ENCODE peak calls at places on chromosomes 12 and 14, in five cellular contexts. G, Q, E, B and A are unnamed samples.

GRCh38 chr14:72549026-72549425 is 344.9 kb downstream of the DPF3 start:
- DNase-seq in E (no peak), Q (peak), B (no peak), G (no peak), A (peak)

GRCh38 chr12:119594772-119595445 is 1.3 kb downstream of the TMEM233 start:
- DNase-seq in Q (no peak), G (no peak), E (no peak), B (no peak), A (no peak)

GRCh38 chr12:58105225-58106119 is 164.1 kb downstream of the ATP23 start:
- DNase-seq in G (no peak), E (no peak), B (peak), Q (peak), A (peak)

GRCh38 chr14:68561531-68562007 is 231.3 kb downstream of the ZFP36L1 start:
- DNase-seq in B (no peak), E (peak), G (no peak), Q (no peak), A (no peak)

GRCh38 chr12:3036901-3037600 is 40.1 kb upstream of the TSPAN9 start:
- DNase-seq in E (no peak), B (no peak), G (no peak), Q (no peak), A (no peak)

GRCh38 chr14:69483765-69484443 is 624 bp upstream of the PLEKHD1 start:
- DNase-seq in B (no peak), E (no peak), Q (peak), G (no peak), A (peak)

GRCh38 chr14:74278080-74278479 is 24.7 kb downstream of the ABCD4 start:
- DNase-seq in B (no peak), G (no peak), Q (no peak), E (no peak), A (no peak)

GRCh38 chr14:102075155-102075554 is 11.7 kb downstream of the HSP90AA1 start:
- DNase-seq in Q (no peak), G (no peak), B (no peak), E (no peak), A (no peak)

GRCh38 chr14:99753225-99754140 is 39.7 kb upstream of the EML1 start:
- DNase-seq in B (no peak), Q (no peak), G (no peak), E (no peak), A (no peak)

GRCh38 chr12:124754949-124755800 is 108.5 kb downstream of the SCARB1 start:
- DNase-seq in B (no peak), G (peak), E (peak), Q (no peak), A (no peak)

GRCh38 chr14:102049258-102050025 is 37.4 kb downstream of the HSP90AA1 start:
- DNase-seq in E (no peak), G (no peak), Q (no peak), B (no peak), A (no peak)

GRCh38 chr12:25477217-25477616 is 75.9 kb downstream of the LMNTD1 start:
- DNase-seq in Q (no peak), G (no peak), B (no peak), E (no peak), A (no peak)

GRCh38 chr12:25482637-25483036 is 70.4 kb downstream of the LMNTD1 start:
- DNase-seq in Q (no peak), E (no peak), G (no peak), B (no peak), A (no peak)

DNA sequence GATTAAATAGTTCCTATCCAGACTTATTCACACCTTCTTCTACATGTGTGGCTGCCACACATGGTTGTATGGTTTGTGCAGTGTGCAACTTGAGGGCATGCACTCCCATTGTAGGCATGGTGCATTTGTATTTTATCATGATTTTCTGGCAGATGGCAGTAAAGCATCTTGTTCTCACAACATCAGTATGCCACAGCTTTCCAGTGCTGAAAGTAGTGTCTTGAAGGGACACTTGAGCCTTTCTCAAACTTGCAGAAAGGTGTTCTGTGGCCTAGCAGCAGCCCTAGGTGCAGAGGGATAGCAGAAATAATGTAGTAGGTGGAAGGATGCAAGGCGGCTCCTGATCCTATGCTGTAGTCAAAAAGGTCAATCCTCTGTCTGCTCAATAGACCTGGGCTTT is 72.9 kb downstream of the LMNTD1 start:
- DNase-seq in Q (no peak), G (no peak), E (no peak), B (no peak), A (no peak)
- TF ChIP-seq CTCF in Q (no peak), G (no peak), E (no peak), B (no peak), A (no peak)

GRCh38 chr12:103748002-103748401 is 93.0 kb downstream of the NT5DC3 start:
- DNase-seq in G (no peak), Q (peak), B (peak), E (no peak), A (peak)

GRCh38 chr12:103751600-103751999 is 89.4 kb downstream of the NT5DC3 start:
- DNase-seq in B (no peak), G (no peak), E (no peak), Q (no peak), A (no peak)

GRCh38 chr12:103748875-103749274 is 92.2 kb downstream of the NT5DC3 start:
- DNase-seq in G (no peak), Q (no peak), E (no peak), B (no peak), A (no peak)

GRCh38 chr12:103755425-103755824 is 85.6 kb downstream of the NT5DC3 start:
- DNase-seq in E (no peak), B (no peak), Q (no peak), G (no peak), A (no peak)

DNA sequence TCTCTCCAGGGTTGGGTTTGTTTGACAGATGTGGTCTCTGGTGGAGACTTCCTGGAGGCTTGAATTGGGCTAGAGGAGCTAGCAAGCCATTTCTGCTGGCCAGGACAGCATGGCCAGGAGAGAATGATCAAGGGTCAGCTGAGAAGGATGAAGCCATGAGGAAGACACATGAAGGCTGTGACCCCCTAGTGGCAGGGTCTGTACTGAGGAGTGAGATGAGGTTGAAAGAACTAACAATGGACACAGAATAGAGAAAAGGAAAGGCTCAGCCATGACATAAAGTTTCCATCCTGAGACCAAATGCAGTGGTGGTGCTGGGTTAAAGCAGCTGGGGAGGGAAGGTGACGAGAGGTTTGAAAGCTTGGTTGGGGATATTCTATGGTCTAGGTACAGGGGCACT is 89.9 kb downstream of the NT5DC3 start:
- DNase-seq in B (no peak), E (no peak), G (no peak), Q (no peak), A (no peak)
- TF ChIP-seq CTCF in B (no peak), E (no peak), G (no peak), Q (peak), A (peak)

GRCh38 chr14:45048385-45048784 is 35.5 kb upstream of the PRPF39 start:
- DNase-seq in Q (no peak), G (no peak), E (no peak), B (no peak), A (no peak)

GRCh38 chr14:45057349-45057748 is 26.6 kb upstream of the PRPF39 start:
- DNase-seq in G (no peak), B (no peak), E (no peak), Q (no peak), A (no peak)

GRCh38 chr14:45051180-45051579 is 32.7 kb upstream of the PRPF39 start:
- DNase-seq in G (no peak), B (no peak), Q (no peak), E (no peak), A (no peak)

DNA sequence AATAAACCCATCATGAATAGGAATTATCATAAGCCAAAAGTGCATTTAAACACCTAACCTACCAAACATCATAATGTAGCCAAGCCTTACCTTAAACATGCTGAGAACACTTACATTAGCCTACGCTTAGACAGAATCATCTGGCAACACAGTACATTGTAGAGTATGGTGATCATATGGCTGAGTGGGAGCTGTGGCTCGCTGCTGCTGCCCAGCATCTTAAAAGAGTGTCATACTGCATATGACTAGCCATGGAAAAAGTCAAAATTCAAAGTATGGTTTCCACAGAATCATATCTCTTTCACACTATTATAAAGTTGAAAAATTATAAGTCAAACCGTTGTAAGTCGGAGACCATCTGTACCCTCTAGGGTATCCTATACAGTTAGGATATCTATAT is 32.0 kb upstream of the PRPF39 start:
- DNase-seq in E (no peak), G (no peak), B (no peak), Q (no peak), A (no peak)
- TF ChIP-seq CTCF in E (no peak), G (no peak), B (no peak), Q (no peak), A (no peak)

GRCh38 chr12:111642681-111643427 is 42.9 kb downstream of the BRAP start:
- DNase-seq in G (no peak), Q (no peak), B (no peak), E (no peak), A (no peak)
- TF ChIP-seq CTCF in G (no peak), Q (no peak), B (no peak), E (no peak), A (no peak)

DNA sequence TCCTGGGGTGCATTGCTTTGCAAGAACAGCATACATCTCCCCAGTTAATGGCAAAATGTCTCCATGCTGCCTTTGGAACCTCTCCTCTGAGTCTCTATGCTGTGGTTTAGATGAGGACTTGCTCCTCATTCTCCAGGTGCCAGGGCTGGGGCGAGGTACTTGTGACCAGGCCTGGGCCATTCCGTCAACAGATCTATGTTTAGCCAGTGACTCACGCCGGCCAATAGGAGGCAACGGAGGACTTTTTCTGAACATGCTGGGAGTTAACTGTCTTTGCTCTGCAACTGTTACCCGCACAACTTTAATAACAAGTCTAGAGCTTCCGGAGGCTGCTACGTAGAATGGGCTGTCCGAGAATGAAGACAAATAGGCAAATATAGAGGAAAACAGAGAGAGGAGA is 214.2 kb downstream of the GLT1D1 start:
- DNase-seq in G (no peak), B (no peak), E (no peak), Q (no peak), A (no peak)
- TF ChIP-seq CTCF in G (no peak), B (no peak), E (no peak), Q (no peak), A (peak)

GRCh38 chr14:22607291-22607690 is 9.2 kb downstream of the ABHD4 start:
- DNase-seq in G (no peak), Q (no peak), E (no peak), B (no peak), A (no peak)

GRCh38 chr14:22610931-22611330 is 12.8 kb downstream of the ABHD4 start:
- DNase-seq in B (no peak), Q (no peak), G (no peak), E (no peak), A (no peak)

GRCh38 chr14:22614240-22614799 is 16.2 kb downstream of the ABHD4 start:
- DNase-seq in Q (peak), E (no peak), B (peak), G (no peak), A (peak)

GRCh38 chr14:22613736-22614239 is 15.7 kb downstream of the ABHD4 start:
- DNase-seq in Q (no peak), B (no peak), E (no peak), G (no peak), A (no peak)

GRCh38 chr14:22613091-22613695 is 15.1 kb downstream of the ABHD4 start:
- DNase-seq in Q (no peak), E (no peak), G (no peak), B (no peak), A (no peak)
- TF ChIP-seq CTCF in Q (peak), E (no peak), G (no peak), B (peak), A (peak)

DNA sequence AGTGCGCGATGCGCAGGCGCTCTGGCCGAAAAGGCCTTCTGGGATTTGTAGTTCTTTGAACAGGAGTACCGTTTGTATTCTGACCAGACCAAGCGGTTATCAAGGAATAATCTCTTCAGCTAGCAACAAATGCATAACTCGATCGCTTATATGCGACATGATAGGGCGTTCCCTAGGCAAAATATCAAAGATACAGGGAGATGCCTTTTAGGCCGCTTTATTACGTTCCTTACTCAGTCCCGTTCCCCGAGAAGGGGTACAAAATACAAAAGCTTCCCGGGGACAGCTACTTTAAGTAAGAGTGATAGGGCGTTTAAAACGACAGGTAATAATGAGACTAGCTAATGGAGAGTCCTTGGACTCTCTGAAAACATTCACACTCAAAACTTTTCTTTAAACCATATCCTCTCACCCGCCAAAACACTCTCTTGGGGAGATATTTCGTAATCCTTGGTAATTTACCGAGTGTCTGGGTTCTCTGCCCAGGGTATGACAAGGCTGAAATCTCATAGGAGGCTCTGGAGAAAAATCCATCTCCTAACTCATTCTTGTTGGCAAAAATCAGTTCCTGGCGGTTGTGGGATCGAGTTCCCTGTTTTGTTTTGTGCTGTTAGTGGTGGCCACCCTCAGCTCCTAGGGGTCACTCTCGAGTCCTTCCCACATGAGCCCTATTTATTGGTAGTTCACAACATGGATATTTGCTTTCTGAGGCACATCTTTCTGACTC is 412 bp upstream of the SNW1 start:
- DNase-seq in B (peak), G (no peak), E (no peak), Q (peak), A (peak)
- TF ChIP-seq CTCF in B (peak), G (no peak), E (no peak), Q (no peak), A (peak)

DNA sequence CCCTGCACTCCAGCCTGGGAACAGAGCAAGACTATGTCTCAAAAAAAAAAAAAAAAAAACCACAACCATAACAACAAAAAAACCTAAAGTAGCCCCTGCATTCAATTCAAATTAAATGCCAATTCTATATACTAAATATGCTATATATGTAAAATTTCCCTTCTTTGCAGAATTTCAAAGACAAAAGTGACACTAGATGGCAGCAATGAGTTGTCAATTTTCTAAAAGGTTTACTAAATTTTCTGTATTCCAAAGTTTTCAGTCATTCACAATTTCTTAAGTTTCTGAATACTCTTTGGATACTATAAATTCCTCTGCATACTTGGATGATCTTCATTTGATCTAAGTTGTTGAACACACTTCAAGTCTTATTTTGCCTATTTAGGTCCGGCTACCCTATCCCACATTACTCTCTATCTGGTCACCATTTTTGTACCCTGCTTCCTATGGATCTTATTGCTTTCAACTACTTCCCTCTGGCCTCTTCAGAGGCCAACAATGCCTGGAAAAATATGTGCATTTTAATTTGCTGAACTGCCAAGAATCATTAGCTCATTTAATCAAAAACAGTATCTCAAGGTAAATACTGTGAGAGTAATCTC is 27.9 kb downstream of the HNRNPC start:
- DNase-seq in B (no peak), E (no peak), G (no peak), Q (no peak), A (peak)
- TF ChIP-seq CTCF in B (no peak), E (no peak), G (no peak), Q (peak), A (peak)